ENCODE peak calls at places on chromosomes 12 and 14, in eight cellular contexts. R, M, F, G, U, S, D and B are unnamed samples.

GRCh38 chr12:51846911-51847829 is 1.3 kb downstream of the FIGNL2 start:
- DNase-seq in R (no peak), D (no peak), F (no peak), G (peak; percentile 46), M (no peak), U (peak; percentile 65), S (no peak), B (no peak)

GRCh38 chr12:113325938-113326337 is 9.0 kb downstream of the SLC8B1 start:
- DNase-seq in U (peak; percentile 70), D (no peak), G (no peak), M (no peak), F (peak; percentile 73), S (peak; percentile 73), R (no peak), B (no peak)

GRCh38 chr14:51035611-51036192 is 59.2 kb downstream of the TRIM9 start:
- DNase-seq in S (no peak), D (no peak), G (no peak), R (no peak), M (no peak), F (no peak), U (no peak), B (no peak)

GRCh38 chr14:85125331-85125730 is 404.6 kb upstream of the FLRT2 start:
- DNase-seq in R (no peak), D (no peak), U (no peak), M (no peak), G (no peak), S (no peak), F (no peak), B (no peak)

GRCh38 chr12:20259786-20260185 is 108.6 kb upstream of the PDE3A start:
- DNase-seq in G (no peak), F (no peak), D (no peak), R (no peak), S (no peak), U (no peak), M (no peak), B (no peak)

GRCh38 chr12:124233041-124233836 is 61.7 kb upstream of the RFLNA start:
- DNase-seq in F (peak; percentile 21), G (no peak), D (no peak), M (no peak), S (no peak), U (no peak), R (no peak), B (no peak)

GRCh38 chr12:4270670-4271432 is 2.7 kb upstream of the CCND2 start:
- DNase-seq in M (peak; percentile 83), R (peak; percentile 30), D (peak; percentile 38), F (peak; percentile 64), U (peak; percentile 57), G (no peak), S (peak; percentile 77), B (no peak)

GRCh38 chr12:95788637-95789036 is 1.9 kb downstream of the NTN4 start:
- DNase-seq in G (no peak), M (no peak), D (no peak), R (no peak), F (no peak), S (no peak), U (no peak), B (no peak)

GRCh38 chr12:27592548-27592947 is 68.5 kb downstream of the PPFIBP1 start:
- DNase-seq in G (no peak), S (peak; percentile 66), R (no peak), D (peak; percentile 13), U (peak; percentile 28), M (peak; percentile 86), F (peak; percentile 58), B (no peak)

GRCh38 chr14:102591372-102591943 is 991 bp upstream of the RCOR1 start:
- DNase-seq in D (peak; percentile 29), M (peak; percentile 72), S (peak; percentile 54), G (peak; percentile 62), U (peak; percentile 53), R (peak; percentile 32), F (peak; percentile 30), B (no peak)

GRCh38 chr14:67467134-67467533 is 21.4 kb downstream of the TMEM229B start:
- DNase-seq in F (no peak), S (no peak), R (no peak), G (no peak), D (no peak), U (no peak), M (no peak), B (no peak)

GRCh38 chr14:75980856-75981255 is 939 bp downstream of the TGFB3 start:
- DNase-seq in F (peak; percentile 20), U (no peak), M (peak; percentile 70), D (peak; percentile 47), R (no peak), S (peak; percentile 37), G (no peak), B (no peak)

GRCh38 chr12:82047480-82047879 is 288.3 kb upstream of the PPFIA2 start:
- DNase-seq in S (no peak), G (no peak), F (peak; percentile 12), R (no peak), M (no peak), D (no peak), U (no peak), B (no peak)

GRCh38 chr12:42804928-42805327 is 215.4 kb upstream of the PRICKLE1 start:
- DNase-seq in M (no peak), U (no peak), F (no peak), R (no peak), S (no peak), G (no peak), D (no peak), B (no peak)

GRCh38 chr12:31900271-31900670 is 58.9 kb upstream of the RESF1 start:
- DNase-seq in S (no peak), G (no peak), D (no peak), U (no peak), M (no peak), R (no peak), F (no peak), B (no peak)

GRCh38 chr12:958449-959123 is 9.1 kb upstream of the RAD52 start:
- DNase-seq in F (no peak), G (no peak), U (no peak), S (peak; percentile 65), R (no peak), D (no peak), M (no peak), B (no peak)

GRCh38 chr14:61438860-61439765 is 117.7 kb downstream of the PRKCH start:
- DNase-seq in F (peak; percentile 22), M (peak; percentile 68), R (no peak), S (no peak), G (no peak), U (peak; percentile 25), D (peak; percentile 29), B (no peak)

GRCh38 chr12:9648701-9649531 is 20.6 kb upstream of the CLEC2D start:
- DNase-seq in F (no peak), M (no peak), D (no peak), U (no peak), G (no peak), R (no peak), S (no peak), B (no peak)

GRCh38 chr12:105920161-105920684 is 218.5 kb downstream of the NUAK1 start:
- DNase-seq in S (peak; percentile 76), M (no peak), D (no peak), U (peak; percentile 43), F (no peak), G (no peak), R (no peak), B (no peak)

GRCh38 chr12:108338915-108339657 is at the start of gene CMKLR1:
- DNase-seq in G (peak; percentile 57), F (peak; percentile 40), U (peak; percentile 71), D (peak; percentile 31), R (no peak), M (peak; percentile 83), S (peak; percentile 79), B (no peak)

GRCh38 chr14:24079521-24080141 is 8.3 kb downstream of the CPNE6 start:
- DNase-seq in G (no peak), R (no peak), M (no peak), S (no peak), U (no peak), F (no peak), D (no peak), B (no peak)

GRCh38 chr12:80504389-80505153 is 60.5 kb downstream of the PTPRQ start:
- DNase-seq in U (no peak), G (no peak), R (no peak), S (no peak), D (no peak), F (no peak), M (no peak), B (no peak)
- H3K27ac ChIP-seq in U (no peak overlapping the region), G (no peak overlapping the region), R (no peak overlapping the region), S (no peak overlapping the region), D (no peak overlapping the region), F (no peak overlapping the region), M (no peak overlapping the region), B (no peak overlapping the region)

GRCh38 chr14:103731481-103731880 is 15.9 kb downstream of the ZFYVE21 start:
- DNase-seq in S (no peak), F (no peak), G (no peak), M (no peak), D (no peak), U (no peak), R (no peak), B (no peak)
- H3K4me1 ChIP-seq in S (peaks cover 30% of the 10 kb centered on the region), F (peaks cover 26% of the 10 kb centered on the region), G (peaks cover 40% of the 10 kb centered on the region), M (peaks cover 22% of the 10 kb centered on the region), D (peaks cover 31% of the 10 kb centered on the region), U (peaks cover 59% of the 10 kb centered on the region), R (no peaks in the 10 kb centered on the region), B (peaks cover 1% of the 10 kb centered on the region)

GRCh38 chr14:77110286-77110685 is 12.2 kb downstream of the CIPC start:
- DNase-seq in U (no peak), S (no peak), M (no peak), G (no peak), F (no peak), R (no peak), D (no peak), B (no peak)
- H3K36me3 ChIP-seq in U (peaks cover 86% of the 10 kb centered on the region), S (peaks cover 88% of the 10 kb centered on the region), M (peaks cover 52% of the 10 kb centered on the region), G (peaks cover 81% of the 10 kb centered on the region), F (peaks cover 51% of the 10 kb centered on the region), R (peaks cover 63% of the 10 kb centered on the region), D (no peaks in the 10 kb centered on the region), B (peaks cover 7% of the 10 kb centered on the region)

GRCh38 chr12:92544321-92544720 is 158.5 kb upstream of the PLEKHG7 start:
- DNase-seq in D (no peak), S (no peak), M (no peak), G (no peak), U (no peak), R (no peak), F (no peak), B (no peak)
- H3K27ac ChIP-seq in D (peak overlapping the region; percentile 36), S (no peak overlapping the region), M (no peak overlapping the region), G (no peak overlapping the region), U (peak overlapping the region; percentile 43), R (no peak overlapping the region), F (no peak overlapping the region), B (no peak overlapping the region)

DNA sequence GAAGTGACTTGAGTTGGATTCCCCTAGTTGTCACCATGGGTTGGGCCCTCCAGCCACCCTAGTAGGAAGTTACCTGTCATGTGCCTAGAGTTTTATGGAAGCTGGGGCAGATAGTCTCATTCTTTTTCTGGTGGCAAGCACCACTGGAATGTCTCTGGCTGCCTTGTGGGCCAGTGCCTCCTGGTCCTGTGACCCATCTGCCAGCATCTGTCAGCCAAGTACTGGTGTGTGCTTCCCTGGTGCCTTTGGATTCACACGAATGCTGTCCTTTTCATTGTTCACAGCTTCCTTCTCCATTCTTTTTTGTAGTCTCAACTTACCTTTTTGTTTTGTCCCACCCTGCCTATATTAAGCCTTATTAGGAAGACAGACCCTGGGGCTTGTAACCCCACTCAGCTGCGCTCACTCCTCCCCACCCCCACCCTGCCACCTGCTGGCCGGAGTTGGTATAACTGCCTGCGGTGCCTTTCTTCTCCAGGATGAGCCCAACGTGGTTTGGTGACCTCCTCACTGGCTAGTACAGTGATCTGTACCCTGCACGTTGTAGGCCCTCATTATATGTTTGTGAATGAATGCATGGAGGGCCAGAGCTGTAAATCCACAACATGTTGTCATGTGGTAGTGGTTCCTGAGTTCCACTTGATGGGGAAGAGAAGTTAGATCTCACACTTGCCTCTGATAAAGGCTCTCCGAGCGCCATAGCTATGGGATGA is 125.7 kb downstream of the TSPAN9 start:
- DNase-seq in M (peak; percentile 76), G (peak; percentile 78), U (no peak), D (peak; percentile 42), R (no peak), F (peak; percentile 40), S (no peak), B (no peak)
- H3K4me1 ChIP-seq in M (peaks cover 36% of the 10 kb centered on the region), G (peaks cover 5% of the 10 kb centered on the region), U (peaks cover 91% of the 10 kb centered on the region), D (peaks cover 47% of the 10 kb centered on the region), R (no peaks in the 10 kb centered on the region), F (peaks cover 24% of the 10 kb centered on the region), S (peaks cover 58% of the 10 kb centered on the region), B (peaks cover 12% of the 10 kb centered on the region)